ENCODE peak calls at places on chromosomes 1 and 21, in eight cellular contexts. W is progenitor cell of endocrine pancreas; V is stimulated activated CD8-positive, alpha-beta memory T cell treated with anti-CD3 and anti-CD28 coated beads, Interleukin-2, amount 100 ng/mL, for 48 hours; C is H54; B is D341Med; S is SK-MEL-5; J is fibroblast of lung; M is H7. A is an unnamed sample.

GRCh38 chr1:2629627-2630497 is 3.0 kb downstream of the MMEL1 start:
- DNase-seq in W (no peak), V (no peak), C (no peak), B (no peak), S (no peak), J (no peak), M (no peak), A (no peak)

GRCh38 chr1:7334475-7335035 is 436.5 kb upstream of the VAMP3 start:
- DNase-seq in W (no peak), V (no peak), C (no peak), B (peak), S (no peak), J (peak), M (no peak), A (peak)

GRCh38 chr21:24147674-24148073 is 1459.6 kb downstream of the MRPL39 start:
- DNase-seq in W (no peak), V (no peak), C (no peak), B (no peak), S (no peak), J (no peak), M (no peak), A (no peak)

GRCh38 chr1:66598670-66599069 is 64.7 kb downstream of the SGIP1 start:
- DNase-seq in W (no peak), V (no peak), C (peak), B (no peak), S (no peak), J (peak), M (no peak), A (peak)

GRCh38 chr1:156114919-156115513 is 505 bp downstream of the LMNA start:
- DNase-seq in W (no peak), V (no peak), C (no peak), B (no peak), S (no peak), J (no peak), M (peak), A (no peak)

GRCh38 chr1:114134518-114134917 is 19.2 kb downstream of the SYT6 start:
- DNase-seq in W (no peak), V (no peak), C (no peak), B (no peak), S (no peak), J (no peak), M (no peak), A (no peak)

GRCh38 chr1:206734499-206735142 is 36.0 kb upstream of the IL19 start:
- DNase-seq in W (peak), V (peak), C (peak), B (peak), S (peak), J (peak), M (peak), A (peak)

GRCh38 chr1:234845097-234845660 is 235.2 kb upstream of the IRF2BP2 start:
- DNase-seq in W (no peak), V (no peak), C (no peak), B (no peak), S (no peak), J (no peak), M (no peak), A (no peak)

GRCh38 chr21:16159213-16159970 is 429.6 kb downstream of the USP25 start:
- DNase-seq in W (no peak), V (no peak), C (no peak), B (no peak), S (no peak), J (peak), M (no peak), A (peak)

GRCh38 chr1:29703596-29703995 is 467.3 kb downstream of the PTPRU start:
- DNase-seq in W (no peak), V (no peak), C (peak), B (peak), S (peak), J (peak), M (peak), A (peak)

GRCh38 chr1:100387209-100387608 is 34.9 kb downstream of the CDC14A start:
- DNase-seq in W (no peak), V (no peak), C (no peak), B (no peak), S (no peak), J (peak), M (no peak), A (peak)

GRCh38 chr1:10631811-10632481 is 157.2 kb downstream of the PEX14 start:
- DNase-seq in W (no peak), V (no peak), C (no peak), B (no peak), S (no peak), J (no peak), M (peak), A (no peak)

GRCh38 chr1:174871886-174872285 is 127.9 kb upstream of the CACYBP start:
- DNase-seq in W (no peak), V (no peak), C (no peak), B (no peak), S (no peak), J (no peak), M (peak), A (no peak)